ENCODE peak calls at places on chromosome 14, in four cellular contexts. One of them, this sample, is unnamed.

GRCh38 chr14:50816419-50817047 is 14.4 kb downstream of the NIN start:
- DNase-seq in A549: no peak
- DNase-seq in heart right ventricle: peak
- DNase-seq in thoracic aorta: no peak
- DNase-seq in this sample: peak

GRCh38 chr14:92676031-92676430 is 72.4 kb downstream of the LGMN start:
- DNase-seq in A549: no peak
- DNase-seq in heart right ventricle: no peak
- DNase-seq in thoracic aorta: no peak
- DNase-seq in this sample: no peak

GRCh38 chr14:51566831-51567582 is 84.7 kb upstream of the FRMD6 start:
- DNase-seq in A549: no peak
- DNase-seq in heart right ventricle: no peak
- DNase-seq in thoracic aorta: no peak
- DNase-seq in this sample: no peak

GRCh38 chr14:104228716-104229620 is 90.6 kb downstream of the KIF26A start:
- DNase-seq in A549: no peak
- DNase-seq in heart right ventricle: no peak
- DNase-seq in thoracic aorta: no peak
- DNase-seq in this sample: no peak

GRCh38 chr14:76773188-76773885 is 12.1 kb downstream of the VASH1 start:
- DNase-seq in A549: peak
- DNase-seq in heart right ventricle: peak
- DNase-seq in thoracic aorta: peak
- DNase-seq in this sample: peak

GRCh38 chr14:62329427-62329826 is 567.2 kb downstream of the SNAPC1 start:
- DNase-seq in A549: no peak
- DNase-seq in heart right ventricle: no peak
- DNase-seq in thoracic aorta: no peak
- DNase-seq in this sample: peak

GRCh38 chr14:21090194-21090939 is 8.1 kb downstream of the ZNF219 start:
- DNase-seq in A549: no peak
- DNase-seq in heart right ventricle: peak
- DNase-seq in thoracic aorta: no peak
- DNase-seq in this sample: no peak

GRCh38 chr14:94423465-94424056 is 29.0 kb downstream of the SERPINA11 start:
- DNase-seq in A549: peak
- DNase-seq in heart right ventricle: peak
- DNase-seq in thoracic aorta: peak
- DNase-seq in this sample: peak

GRCh38 chr14:26128931-26129674 is 468.7 kb downstream of the NOVA1 start:
- DNase-seq in A549: no peak
- DNase-seq in heart right ventricle: no peak
- DNase-seq in thoracic aorta: no peak
- DNase-seq in this sample: no peak

GRCh38 chr14:51855234-51855633 is 5.2 kb upstream of the GNG2 start:
- DNase-seq in A549: no peak
- DNase-seq in heart right ventricle: no peak
- DNase-seq in thoracic aorta: no peak
- DNase-seq in this sample: no peak

GRCh38 chr14:55752580-55753365 is 172.8 kb downstream of the KTN1 start:
- DNase-seq in A549: peak
- DNase-seq in heart right ventricle: no peak
- DNase-seq in thoracic aorta: no peak
- DNase-seq in this sample: peak

GRCh38 chr14:63777024-63777423 is 49.2 kb upstream of the SGPP1 start:
- DNase-seq in A549: peak
- DNase-seq in heart right ventricle: no peak
- DNase-seq in thoracic aorta: no peak
- DNase-seq in this sample: peak

GRCh38 chr14:49863483-49864262 is 11.1 kb upstream of the NEMF start:
- DNase-seq in A549: no peak
- DNase-seq in heart right ventricle: no peak
- DNase-seq in thoracic aorta: no peak
- DNase-seq in this sample: peak

GRCh38 chr14:59328410-59328809 is 136.8 kb downstream of the GPR135 start:
- DNase-seq in A549: peak
- DNase-seq in heart right ventricle: no peak
- DNase-seq in thoracic aorta: no peak
- DNase-seq in this sample: no peak

GRCh38 chr14:52313903-52314481 is at the start of gene PTGER2:
- DNase-seq in A549: peak
- DNase-seq in heart right ventricle: peak
- DNase-seq in thoracic aorta: peak
- DNase-seq in this sample: peak

GRCh38 chr14:95460647-95461478 is 55.6 kb downstream of the SYNE3 start:
- DNase-seq in A549: peak
- DNase-seq in heart right ventricle: no peak
- DNase-seq in thoracic aorta: peak
- DNase-seq in this sample: peak

GRCh38 chr14:99436247-99437180 is 44.1 kb downstream of the SETD3 start:
- DNase-seq in A549: no peak
- DNase-seq in heart right ventricle: no peak
- DNase-seq in thoracic aorta: no peak
- DNase-seq in this sample: peak

GRCh38 chr14:101151226-101151929 is 247.9 kb upstream of the RTL1 start:
- DNase-seq in A549: peak
- DNase-seq in heart right ventricle: no peak
- DNase-seq in thoracic aorta: no peak
- DNase-seq in this sample: no peak

GRCh38 chr14:102415671-102416070 is 52.9 kb downstream of the TECPR2 start:
- DNase-seq in A549: no peak
- DNase-seq in heart right ventricle: no peak
- DNase-seq in thoracic aorta: no peak
- DNase-seq in this sample: no peak

GRCh38 chr14:45135181-45135580 is 549 bp upstream of the FANCM start:
- DNase-seq in A549: no peak
- DNase-seq in heart right ventricle: peak
- DNase-seq in thoracic aorta: no peak
- DNase-seq in this sample: no peak